ENCODE peak calls at places on chromosome 20, in five cellular contexts. A is H7; X is ascending aorta; C is adrenal gland; J is stimulated activated CD4-positive, alpha-beta T cell treated with anti-CD3 and anti-CD28 coated beads, Interleukin-4, amount 100 ng/mL, for 1 hour. B is an unnamed sample.

GRCh38 chr20:5448449-5449118 is 131.8 kb upstream of the PROKR2 start:
- DNase-seq in A (peak), X (no peak), C (peak), J (peak), B (peak)

GRCh38 chr20:52312131-52312729 is 120.7 kb upstream of the ZFP64 start:
- DNase-seq in A (peak), X (no peak), C (peak), J (peak), B (peak)

GRCh38 chr20:19903168-19903676 is 113.9 kb upstream of the NAA20 start:
- DNase-seq in A (no peak), X (no peak), C (peak), J (no peak), B (peak)

GRCh38 chr20:48823476-48823875 is 4.3 kb downstream of the PREX1 start:
- DNase-seq in A (peak), X (no peak), C (no peak), J (no peak), B (no peak)

GRCh38 chr20:33477386-33478234 is 12.3 kb upstream of the CBFA2T2 start:
- DNase-seq in A (peak), X (no peak), C (no peak), J (no peak), B (no peak)

GRCh38 chr20:57835462-57836455 is 125.9 kb upstream of the PMEPA1 start:
- DNase-seq in A (peak), X (no peak), C (no peak), J (no peak), B (no peak)

GRCh38 chr20:60057866-60058807 is 99.9 kb downstream of the CDH26 start:
- DNase-seq in A (peak), X (no peak), C (no peak), J (peak), B (no peak)

GRCh38 chr20:47167846-47168245 is 188.7 kb downstream of the ZMYND8 start:
- DNase-seq in A (peak), X (no peak), C (no peak), J (no peak), B (no peak)

GRCh38 chr20:10504893-10505292 is 69.8 kb downstream of the SLX4IP start:
- DNase-seq in A (no peak), X (peak), C (peak), J (no peak), B (no peak)

GRCh38 chr20:20710847-20711315 is 1.6 kb downstream of the RALGAPA2 start:
- DNase-seq in A (no peak), X (no peak), C (no peak), J (peak), B (peak)

GRCh38 chr20:24379116-24379927 is 90.1 kb upstream of the SYNDIG1 start:
- DNase-seq in A (no peak), X (peak), C (no peak), J (no peak), B (no peak)

GRCh38 chr20:31707994-31708744 is 14.5 kb downstream of the BCL2L1 start:
- DNase-seq in A (peak), X (no peak), C (peak), J (no peak), B (no peak)

GRCh38 chr20:46657137-46657536 is 5.9 kb upstream of the SLC13A3 start:
- DNase-seq in A (no peak), X (no peak), C (no peak), J (no peak), B (no peak)

GRCh38 chr20:24118781-24119175 is 130.2 kb upstream of the GGTLC1 start:
- DNase-seq in A (no peak), X (no peak), C (peak), J (no peak), B (no peak)

GRCh38 chr20:51034461-51034860 is 11.6 kb upstream of the KCNG1 start:
- DNase-seq in A (no peak), X (no peak), C (no peak), J (no peak), B (no peak)

GRCh38 chr20:45851501-45851900 is 5.7 kb downstream of the ACOT8 start:
- DNase-seq in A (no peak), X (no peak), C (no peak), J (no peak), B (no peak)

GRCh38 chr20:44412402-44413144 is 57.1 kb downstream of the HNF4A start:
- DNase-seq in A (peak), X (no peak), C (no peak), J (no peak), B (no peak)

GRCh38 chr20:3871549-3872265 is 17.5 kb upstream of the PANK2 start:
- DNase-seq in A (no peak), X (no peak), C (no peak), J (no peak), B (no peak)

GRCh38 chr20:61639200-61639599 is 387.1 kb downstream of the CDH4 start:
- DNase-seq in A (no peak), X (no peak), C (no peak), J (no peak), B (no peak)

GRCh38 chr20:19024296-19025035 is 188.0 kb upstream of the SLC24A3 start:
- DNase-seq in A (no peak), X (no peak), C (no peak), J (no peak), B (no peak)

GRCh38 chr20:36924167-36925045 is 27.1 kb downstream of the SAMHD1 start:
- DNase-seq in A (no peak), X (no peak), C (no peak), J (no peak), B (no peak)

GRCh38 chr20:62805365-62805710 is 703 bp downstream of the OGFR start:
- DNase-seq in A (peak), X (no peak), C (peak), J (peak), B (no peak)

GRCh38 chr20:62238569-62239277 is 402 bp downstream of the OSBPL2 start:
- DNase-seq in A (no peak), X (no peak), C (no peak), J (no peak), B (no peak)

GRCh38 chr20:44154521-44155001 is 32.4 kb downstream of the JPH2 start:
- DNase-seq in A (no peak), X (peak), C (no peak), J (no peak), B (no peak)

GRCh38 chr20:13105864-13106457 is 97.2 kb downstream of the SPTLC3 start:
- DNase-seq in A (no peak), X (no peak), C (no peak), J (no peak), B (peak)

GRCh38 chr20:63895202-63895885 is 418 bp downstream of the DNAJC5 start:
- DNase-seq in A (no peak), X (no peak), C (no peak), J (no peak), B (peak)

GRCh38 chr20:8424010-8424409 is 291.9 kb downstream of the PLCB1 start:
- DNase-seq in A (no peak), X (no peak), C (no peak), J (no peak), B (no peak)

B was measured in B cell.